ENCODE peak calls at places on chromosomes 7 and 10, in five cellular contexts. One of them, this sample, is unnamed.

GRCh38 chr10:131774618-131775443 is 126.0 kb upstream of the PPP2R2D start:
- DNase-seq in epithelial cell of proximal tubule: no peak
- DNase-seq in progenitor cell of endocrine pancreas: no peak
- DNase-seq in stimulated activated CD4-positive, alpha-beta T cell treated with anti-CD3 and anti-CD28 coated beads, TNF-alpha, amount 100 ng/mL, for 1 hour: no peak
- DNase-seq in stimulated activated CD8-positive, alpha-beta memory T cell treated with anti-CD3 and anti-CD28 coated beads, Interleukin-7, amount 100 ng/mL, for 24 hours: no peak
- DNase-seq in this sample: no peak

GRCh38 chr10:86647773-86648705 is 6.3 kb upstream of the OPN4 start:
- DNase-seq in stimulated activated CD8-positive, alpha-beta memory T cell treated with anti-CD3 and anti-CD28 coated beads, Interleukin-7, amount 100 ng/mL, for 24 hours: no peak
- DNase-seq in stimulated activated CD4-positive, alpha-beta T cell treated with anti-CD3 and anti-CD28 coated beads, TNF-alpha, amount 100 ng/mL, for 1 hour: no peak
- DNase-seq in epithelial cell of proximal tubule: no peak
- DNase-seq in progenitor cell of endocrine pancreas: no peak
- DNase-seq in this sample: no peak

GRCh38 chr7:105496501-105496900 is 25.6 kb downstream of the PUS7 start:
- DNase-seq in progenitor cell of endocrine pancreas: no peak
- DNase-seq in stimulated activated CD8-positive, alpha-beta memory T cell treated with anti-CD3 and anti-CD28 coated beads, Interleukin-7, amount 100 ng/mL, for 24 hours: no peak
- DNase-seq in stimulated activated CD4-positive, alpha-beta T cell treated with anti-CD3 and anti-CD28 coated beads, TNF-alpha, amount 100 ng/mL, for 1 hour: no peak
- DNase-seq in epithelial cell of proximal tubule: no peak
- DNase-seq in this sample: peak

GRCh38 chr10:35934637-35934995 is 292.5 kb upstream of the FZD8 start:
- DNase-seq in progenitor cell of endocrine pancreas: no peak
- DNase-seq in stimulated activated CD4-positive, alpha-beta T cell treated with anti-CD3 and anti-CD28 coated beads, TNF-alpha, amount 100 ng/mL, for 1 hour: no peak
- DNase-seq in stimulated activated CD8-positive, alpha-beta memory T cell treated with anti-CD3 and anti-CD28 coated beads, Interleukin-7, amount 100 ng/mL, for 24 hours: no peak
- DNase-seq in epithelial cell of proximal tubule: no peak
- DNase-seq in this sample: no peak

GRCh38 chr7:118233799-118234198 is 9.3 kb downstream of the ANKRD7 start:
- DNase-seq in epithelial cell of proximal tubule: no peak
- DNase-seq in stimulated activated CD4-positive, alpha-beta T cell treated with anti-CD3 and anti-CD28 coated beads, TNF-alpha, amount 100 ng/mL, for 1 hour: no peak
- DNase-seq in progenitor cell of endocrine pancreas: no peak
- DNase-seq in stimulated activated CD8-positive, alpha-beta memory T cell treated with anti-CD3 and anti-CD28 coated beads, Interleukin-7, amount 100 ng/mL, for 24 hours: no peak
- DNase-seq in this sample: no peak

GRCh38 chr7:77684030-77684429 is 12.2 kb upstream of the RSBN1L start:
- DNase-seq in stimulated activated CD8-positive, alpha-beta memory T cell treated with anti-CD3 and anti-CD28 coated beads, Interleukin-7, amount 100 ng/mL, for 24 hours: no peak
- DNase-seq in stimulated activated CD4-positive, alpha-beta T cell treated with anti-CD3 and anti-CD28 coated beads, TNF-alpha, amount 100 ng/mL, for 1 hour: no peak
- DNase-seq in progenitor cell of endocrine pancreas: no peak
- DNase-seq in epithelial cell of proximal tubule: no peak
- DNase-seq in this sample: no peak

GRCh38 chr10:69730251-69731156 is 71.2 kb upstream of the COL13A1 start:
- DNase-seq in stimulated activated CD8-positive, alpha-beta memory T cell treated with anti-CD3 and anti-CD28 coated beads, Interleukin-7, amount 100 ng/mL, for 24 hours: no peak
- DNase-seq in progenitor cell of endocrine pancreas: no peak
- DNase-seq in stimulated activated CD4-positive, alpha-beta T cell treated with anti-CD3 and anti-CD28 coated beads, TNF-alpha, amount 100 ng/mL, for 1 hour: no peak
- DNase-seq in epithelial cell of proximal tubule: no peak
- DNase-seq in this sample: no peak

GRCh38 chr7:69893915-69894314 is 295.6 kb downstream of the AUTS2 start:
- DNase-seq in progenitor cell of endocrine pancreas: no peak
- DNase-seq in stimulated activated CD4-positive, alpha-beta T cell treated with anti-CD3 and anti-CD28 coated beads, TNF-alpha, amount 100 ng/mL, for 1 hour: no peak
- DNase-seq in epithelial cell of proximal tubule: no peak
- DNase-seq in stimulated activated CD8-positive, alpha-beta memory T cell treated with anti-CD3 and anti-CD28 coated beads, Interleukin-7, amount 100 ng/mL, for 24 hours: no peak
- DNase-seq in this sample: no peak